ENCODE peak calls at places on chromosomes 16 and 17, in eight cellular contexts. I is NCI-H1048; A is stimulated activated CD8-positive, alpha-beta memory T cell treated with anti-CD3 and anti-CD28 coated beads, Interleukin-4, amount 100 ng/mL, for 24 hours; K is SK-N-SH; C is aorta; H is HEK293T; V is posterior cingulate gyrus; E is GOT3. M is an unnamed sample.

GRCh38 chr16:79211581-79211980 is 389.0 kb downstream of the MAF start:
- DNase-seq in I (no peak), A (no peak), K (no peak), C (no peak), H (no peak), V (peak; percentile 76), E (no peak), M (no peak)

GRCh38 chr17:68981288-68981687 is 26.1 kb upstream of the ABCA8 start:
- DNase-seq in I (no peak), A (no peak), K (no peak), C (no peak), H (no peak), V (no peak), E (peak; percentile 45), M (no peak)

GRCh38 chr17:20200016-20200788 is 191.0 kb downstream of the SPECC1 start:
- DNase-seq in I (no peak), A (no peak), K (no peak), C (no peak), H (no peak), V (no peak), E (no peak), M (no peak)

GRCh38 chr16:49503242-49504022 is 129.8 kb downstream of the C16orf78 start:
- DNase-seq in I (no peak), A (no peak), K (no peak), C (no peak), H (no peak), V (peak; percentile 59), E (no peak), M (no peak)

GRCh38 chr16:48620445-48620844 is 10.5 kb upstream of the N4BP1 start:
- DNase-seq in I (no peak), A (no peak), K (no peak), C (no peak), H (no peak), V (no peak), E (no peak), M (no peak)

GRCh38 chr17:75096082-75096625 is 8.4 kb downstream of the SLC16A5 start:
- DNase-seq in I (no peak), A (no peak), K (no peak), C (peak; percentile 80), H (no peak), V (no peak), E (no peak), M (no peak)

GRCh38 chr17:59916446-59916845 is 23.5 kb downstream of the RPS6KB1 start:
- DNase-seq in I (no peak), A (no peak), K (no peak), C (no peak), H (no peak), V (no peak), E (no peak), M (no peak)

GRCh38 chr17:4586043-4586442 is 1.7 kb downstream of the SMTNL2 start:
- DNase-seq in I (no peak), A (no peak), K (no peak), C (no peak), H (no peak), V (peak; percentile 19), E (no peak), M (no peak)

GRCh38 chr16:56700195-56700594 is 17.9 kb downstream of the MT1X start:
- DNase-seq in I (no peak), A (no peak), K (no peak), C (no peak), H (no peak), V (no peak), E (no peak), M (no peak)

GRCh38 chr16:19168173-19169080 is at the start of gene SYT17:
- DNase-seq in I (no peak), A (no peak), K (peak; percentile 88), C (no peak), H (peak; percentile 61), V (peak; percentile 86), E (no peak), M (peak; percentile 21)

GRCh38 chr17:33021731-33022408 is 30.2 kb downstream of the SPACA3 start:
- DNase-seq in I (no peak), A (no peak), K (no peak), C (no peak), H (no peak), V (no peak), E (no peak), M (no peak)

GRCh38 chr17:1714980-1715802 is 5.0 kb upstream of the TLCD2 start:
- DNase-seq in I (no peak), A (no peak), K (peak; percentile 62), C (peak; percentile 97), H (no peak), V (peak; percentile 76), E (peak; percentile 77), M (no peak)

GRCh38 chr16:75195811-75196790 is 10.9 kb downstream of the CTRB2 start:
- DNase-seq in I (no peak), A (no peak), K (no peak), C (peak; percentile 64), H (no peak), V (peak; percentile 51), E (no peak), M (no peak)

GRCh38 chr17:68057531-68057952 is 22.0 kb downstream of the KPNA2 start:
- DNase-seq in I (no peak), A (peak; percentile 9), K (peak; percentile 24), C (no peak), H (peak; percentile 12), V (no peak), E (no peak), M (peak; percentile 17)

M was measured in stimulated activated naive B cell treated with anti-CD40 and anti-IgM and Interleukin-4, amounts not matched to agents 10 μg/mL and 1 μg/mL and 100 μg/mL, for 72 hours.